ENCODE peak calls at places on chromosomes 12 and 14, in four cellular contexts. One of them, this sample, is unnamed.

GRCh38 chr12:67732857-67733256 is 84.3 kb downstream of the DYRK2 start:
- DNase-seq in CD8-positive, alpha-beta memory T cell: no peak
- DNase-seq in lower lobe of right lung: no peak
- DNase-seq in H9: no peak
- DNase-seq in this sample: no peak

GRCh38 chr14:73660511-73660910 is 15.7 kb downstream of the DNAL1 start:
- DNase-seq in CD8-positive, alpha-beta memory T cell: no peak
- DNase-seq in H9: no peak
- DNase-seq in lower lobe of right lung: no peak
- DNase-seq in this sample: no peak

GRCh38 chr12:49952396-49953055 is 2.0 kb downstream of the AQP2 start:
- DNase-seq in CD8-positive, alpha-beta memory T cell: no peak
- DNase-seq in H9: no peak
- DNase-seq in lower lobe of right lung: no peak
- DNase-seq in this sample: no peak

GRCh38 chr12:2382391-2383155 is 329.8 kb downstream of the CACNA1C start:
- DNase-seq in CD8-positive, alpha-beta memory T cell: no peak
- DNase-seq in lower lobe of right lung: no peak
- DNase-seq in H9: no peak
- DNase-seq in this sample: no peak

GRCh38 chr12:14768823-14769405 is 34.4 kb downstream of the WBP11 start:
- DNase-seq in lower lobe of right lung: no peak
- DNase-seq in CD8-positive, alpha-beta memory T cell: no peak
- DNase-seq in H9: peak; percentile 59
- DNase-seq in this sample: no peak

GRCh38 chr12:124506145-124506831 is 61.1 kb downstream of the NCOR2 start:
- DNase-seq in CD8-positive, alpha-beta memory T cell: no peak
- DNase-seq in H9: peak; percentile 52
- DNase-seq in lower lobe of right lung: peak; percentile 91
- DNase-seq in this sample: peak; percentile 91

GRCh38 chr12:100528044-100528443 is 45.4 kb upstream of the GAS2L3 start:
- DNase-seq in H9: no peak
- DNase-seq in CD8-positive, alpha-beta memory T cell: no peak
- DNase-seq in lower lobe of right lung: no peak
- DNase-seq in this sample: no peak

GRCh38 chr12:64120568-64120967 is 101.5 kb downstream of the KICS2 start:
- DNase-seq in H9: no peak
- DNase-seq in lower lobe of right lung: no peak
- DNase-seq in CD8-positive, alpha-beta memory T cell: no peak
- DNase-seq in this sample: no peak

GRCh38 chr12:55932546-55932919 is 1.6 kb downstream of the DGKA start:
- DNase-seq in lower lobe of right lung: no peak
- DNase-seq in H9: no peak
- DNase-seq in CD8-positive, alpha-beta memory T cell: peak; percentile 56
- DNase-seq in this sample: no peak

GRCh38 chr12:85971800-85972199 is 97.7 kb downstream of the NTS start:
- DNase-seq in CD8-positive, alpha-beta memory T cell: no peak
- DNase-seq in lower lobe of right lung: no peak
- DNase-seq in H9: no peak
- DNase-seq in this sample: no peak

GRCh38 chr14:97456958-97457357 is 659.8 kb downstream of the VRK1 start:
- DNase-seq in CD8-positive, alpha-beta memory T cell: peak; percentile 31
- DNase-seq in H9: no peak
- DNase-seq in lower lobe of right lung: no peak
- DNase-seq in this sample: no peak

GRCh38 chr12:29103539-29103974 is 45.5 kb upstream of the FAR2 start:
- DNase-seq in CD8-positive, alpha-beta memory T cell: peak; percentile 73
- DNase-seq in lower lobe of right lung: no peak
- DNase-seq in H9: no peak
- DNase-seq in this sample: no peak

GRCh38 chr14:96105921-96106441 is 66.8 kb downstream of the C14orf132 start:
- DNase-seq in H9: no peak
- DNase-seq in lower lobe of right lung: no peak
- DNase-seq in CD8-positive, alpha-beta memory T cell: no peak
- DNase-seq in this sample: peak; percentile 81

GRCh38 chr14:105492966-105493871 is 2.2 kb downstream of the TEDC1 start:
- DNase-seq in H9: peak; percentile 25
- DNase-seq in lower lobe of right lung: peak; percentile 46
- DNase-seq in CD8-positive, alpha-beta memory T cell: no peak
- DNase-seq in this sample: peak; percentile 79

GRCh38 chr12:123445388-123446344 is 9.2 kb upstream of the RILPL2 start:
- DNase-seq in lower lobe of right lung: peak; percentile 72
- DNase-seq in H9: no peak
- DNase-seq in CD8-positive, alpha-beta memory T cell: no peak
- DNase-seq in this sample: no peak

GRCh38 chr14:26984318-26985177 is 386.7 kb upstream of the NOVA1 start:
- DNase-seq in lower lobe of right lung: no peak
- DNase-seq in CD8-positive, alpha-beta memory T cell: no peak
- DNase-seq in H9: peak; percentile 62
- DNase-seq in this sample: no peak

GRCh38 chr14:66233571-66233970 is 252.6 kb upstream of the CCDC196 start:
- DNase-seq in CD8-positive, alpha-beta memory T cell: no peak
- DNase-seq in H9: no peak
- DNase-seq in lower lobe of right lung: no peak
- DNase-seq in this sample: no peak

GRCh38 chr14:100143523-100143922 is 15.9 kb downstream of the DEGS2 start:
- DNase-seq in lower lobe of right lung: no peak
- DNase-seq in CD8-positive, alpha-beta memory T cell: no peak
- DNase-seq in H9: no peak
- DNase-seq in this sample: no peak

DNA sequence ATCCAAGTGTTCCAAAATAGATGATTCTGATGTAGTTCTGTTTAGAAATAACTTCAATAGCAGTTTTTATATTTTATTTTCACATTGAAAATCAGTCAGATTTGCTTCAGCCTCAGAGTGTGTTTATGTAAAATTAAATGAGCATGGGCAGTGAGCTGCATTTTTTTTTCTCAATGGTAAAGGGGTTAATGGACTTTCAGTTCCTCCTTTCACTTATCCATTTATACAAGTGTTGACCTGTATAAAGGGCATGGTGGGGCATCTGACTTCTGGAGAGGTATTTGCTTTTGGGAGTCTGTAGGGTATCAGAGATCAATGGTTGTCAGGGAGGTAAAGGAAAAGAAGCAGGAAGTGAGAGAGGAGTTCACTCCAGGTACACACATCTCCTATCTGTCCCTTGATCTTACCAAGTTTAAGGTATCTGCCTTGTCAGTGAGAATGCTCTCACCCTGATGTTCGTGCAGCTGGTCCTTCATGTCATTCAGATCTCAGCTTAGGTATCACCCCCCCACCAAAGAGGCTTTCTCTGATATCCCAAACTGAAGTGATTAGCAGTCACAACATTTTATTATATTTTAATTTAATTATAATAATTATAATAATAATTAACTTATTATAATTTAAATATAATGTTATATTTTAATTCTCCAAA is 181.6 kb upstream of the LMNTD1 start:
- DNase-seq in CD8-positive, alpha-beta memory T cell: no peak
- DNase-seq in H9: no peak
- DNase-seq in lower lobe of right lung: no peak
- DNase-seq in this sample: no peak
- H3K9me3 ChIP-seq in CD8-positive, alpha-beta memory T cell: no peaks in the 10 kb centered on the region
- H3K9me3 ChIP-seq in H9: no peaks in the 10 kb centered on the region
- H3K9me3 ChIP-seq in lower lobe of right lung: no peaks in the 10 kb centered on the region
- H3K9me3 ChIP-seq in this sample: peaks cover 4% of the 10 kb centered on the region

DNA sequence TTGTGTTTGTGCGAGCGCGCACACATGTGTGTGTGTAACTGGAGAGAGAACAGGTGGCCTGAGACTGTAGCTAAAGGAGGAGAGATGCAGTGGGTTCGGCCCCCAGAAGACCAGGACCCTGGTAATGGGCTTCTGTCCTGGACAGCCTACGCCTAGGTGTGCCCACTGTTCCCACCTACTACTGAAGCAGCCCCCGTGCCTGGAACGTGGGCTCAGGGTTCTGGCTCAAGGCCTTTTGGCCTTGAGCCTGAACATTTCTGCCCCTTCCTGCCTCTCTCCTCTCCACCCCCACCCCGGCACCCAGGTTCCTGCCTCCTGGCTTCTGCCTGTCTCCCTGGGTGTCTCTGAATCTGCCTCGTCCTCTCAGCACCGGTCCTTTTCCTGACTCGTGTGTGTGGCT is 1.5 kb upstream of the NXPH4 start:
- DNase-seq in CD8-positive, alpha-beta memory T cell: no peak
- DNase-seq in H9: no peak
- DNase-seq in lower lobe of right lung: no peak
- DNase-seq in this sample: no peak
- H3K27me3 ChIP-seq in CD8-positive, alpha-beta memory T cell: peaks cover 60% of the 10 kb centered on the region
- H3K27me3 ChIP-seq in H9: peaks cover 45% of the 10 kb centered on the region
- H3K27me3 ChIP-seq in lower lobe of right lung: peaks cover 59% of the 10 kb centered on the region
- H3K27me3 ChIP-seq in this sample: no peaks in the 10 kb centered on the region

DNA sequence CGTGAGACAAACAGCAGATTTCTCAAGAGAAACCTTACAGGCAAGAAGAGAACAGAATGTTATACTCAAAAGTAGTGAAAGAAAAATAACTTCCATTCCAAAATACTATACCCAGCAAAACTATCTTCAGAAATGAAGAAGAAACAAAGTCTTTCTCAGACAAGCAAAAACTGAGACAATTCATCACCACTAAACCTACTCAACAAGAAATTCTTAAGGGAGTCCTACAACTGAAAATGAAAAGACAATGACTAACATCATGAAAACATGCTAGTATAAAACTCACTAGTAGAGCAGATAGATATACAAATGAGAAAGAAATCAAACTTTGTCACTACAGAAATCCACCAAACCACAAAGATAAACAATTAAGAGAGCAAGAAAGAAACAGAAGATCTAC is 106.5 kb downstream of the CEP83 start:
- DNase-seq in CD8-positive, alpha-beta memory T cell: no peak
- DNase-seq in lower lobe of right lung: no peak
- DNase-seq in H9: no peak
- DNase-seq in this sample: no peak
- H3K9me3 ChIP-seq in CD8-positive, alpha-beta memory T cell: peaks cover 25% of the 10 kb centered on the region
- H3K9me3 ChIP-seq in lower lobe of right lung: peaks cover 56% of the 10 kb centered on the region
- H3K9me3 ChIP-seq in H9: no peaks in the 10 kb centered on the region
- H3K9me3 ChIP-seq in this sample: peaks cover 6% of the 10 kb centered on the region

GRCh38 chr14:76136476-76137160 is 15.1 kb upstream of the GPATCH2L start:
- DNase-seq in CD8-positive, alpha-beta memory T cell: no peak
- DNase-seq in H9: no peak
- DNase-seq in lower lobe of right lung: no peak
- DNase-seq in this sample: no peak
- H3K27me3 ChIP-seq in CD8-positive, alpha-beta memory T cell: peaks cover 33% of the 10 kb centered on the region
- H3K27me3 ChIP-seq in H9: peaks cover 15% of the 10 kb centered on the region
- H3K27me3 ChIP-seq in lower lobe of right lung: peaks cover 79% of the 10 kb centered on the region
- H3K27me3 ChIP-seq in this sample: peaks cover 1% of the 10 kb centered on the region

DNA sequence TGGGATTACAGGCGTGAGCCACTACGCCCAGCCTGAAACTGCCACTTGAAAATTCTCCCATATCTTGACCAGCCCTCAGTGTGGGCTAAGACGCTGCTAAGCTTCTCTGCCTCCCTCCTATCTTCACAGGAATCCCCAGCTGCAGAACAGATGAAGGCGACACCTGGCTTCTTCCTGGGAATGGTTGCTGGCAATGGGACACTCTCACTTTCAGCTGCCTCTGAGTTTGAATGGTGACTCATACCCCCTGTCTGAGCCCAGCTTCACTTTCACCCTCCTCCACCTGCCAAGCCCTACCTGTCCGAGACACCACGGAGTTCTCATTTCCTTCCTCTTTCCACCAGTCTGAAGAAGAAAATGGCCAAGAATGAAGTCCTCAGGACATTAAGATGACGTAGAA is 18.3 kb upstream of the VASH1 start:
- DNase-seq in CD8-positive, alpha-beta memory T cell: no peak
- DNase-seq in lower lobe of right lung: no peak
- DNase-seq in H9: no peak
- DNase-seq in this sample: no peak
- H3K9me3 ChIP-seq in CD8-positive, alpha-beta memory T cell: no peaks in the 10 kb centered on the region
- H3K9me3 ChIP-seq in lower lobe of right lung: no peaks in the 10 kb centered on the region
- H3K9me3 ChIP-seq in H9: no peaks in the 10 kb centered on the region
- H3K9me3 ChIP-seq in this sample: peaks cover 2% of the 10 kb centered on the region

GRCh38 chr14:57609313-57609712 is 115.7 kb upstream of the CCDC198 start:
- DNase-seq in lower lobe of right lung: no peak
- DNase-seq in H9: no peak
- DNase-seq in CD8-positive, alpha-beta memory T cell: no peak
- DNase-seq in this sample: no peak
- H3K27me3 ChIP-seq in lower lobe of right lung: no peaks in the 10 kb centered on the region
- H3K27me3 ChIP-seq in H9: no peaks in the 10 kb centered on the region
- H3K27me3 ChIP-seq in CD8-positive, alpha-beta memory T cell: no peaks in the 10 kb centered on the region
- H3K27me3 ChIP-seq in this sample: no peaks in the 10 kb centered on the region

GRCh38 chr12:26966842-26967241 is 28.6 kb downstream of the FGFR1OP2 start:
- DNase-seq in lower lobe of right lung: no peak
- DNase-seq in H9: no peak
- DNase-seq in CD8-positive, alpha-beta memory T cell: no peak
- DNase-seq in this sample: no peak

GRCh38 chr12:26970136-26970535 is 31.9 kb downstream of the FGFR1OP2 start:
- DNase-seq in CD8-positive, alpha-beta memory T cell: no peak
- DNase-seq in H9: no peak
- DNase-seq in lower lobe of right lung: no peak
- DNase-seq in this sample: no peak

GRCh38 chr12:26976687-26977086 is 37.5 kb downstream of the TM7SF3 start:
- DNase-seq in lower lobe of right lung: no peak
- DNase-seq in H9: no peak
- DNase-seq in CD8-positive, alpha-beta memory T cell: no peak
- DNase-seq in this sample: no peak

GRCh38 chr12:26971963-26972362 is 33.7 kb downstream of the FGFR1OP2 start:
- DNase-seq in CD8-positive, alpha-beta memory T cell: peak; percentile 68
- DNase-seq in H9: no peak
- DNase-seq in lower lobe of right lung: no peak
- DNase-seq in this sample: no peak
- H3K9me3 ChIP-seq in CD8-positive, alpha-beta memory T cell: no peaks in the 10 kb centered on the region
- H3K9me3 ChIP-seq in H9: no peaks in the 10 kb centered on the region
- H3K9me3 ChIP-seq in lower lobe of right lung: no peaks in the 10 kb centered on the region
- H3K9me3 ChIP-seq in this sample: no peaks in the 10 kb centered on the region

GRCh38 chr12:77540097-77540496 is 290.6 kb upstream of the NAV3 start:
- DNase-seq in H9: no peak
- DNase-seq in CD8-positive, alpha-beta memory T cell: no peak
- DNase-seq in lower lobe of right lung: no peak
- DNase-seq in this sample: no peak
- H3K27me3 ChIP-seq in H9: no peaks in the 10 kb centered on the region
- H3K27me3 ChIP-seq in CD8-positive, alpha-beta memory T cell: no peaks in the 10 kb centered on the region
- H3K27me3 ChIP-seq in lower lobe of right lung: no peaks in the 10 kb centered on the region
- H3K27me3 ChIP-seq in this sample: no peaks in the 10 kb centered on the region

GRCh38 chr12:133180669-133181068 is 626 bp upstream of the ZNF268 start:
- DNase-seq in CD8-positive, alpha-beta memory T cell: no peak
- DNase-seq in lower lobe of right lung: no peak
- DNase-seq in H9: no peak
- DNase-seq in this sample: no peak
- H3K9me3 ChIP-seq in CD8-positive, alpha-beta memory T cell: peaks cover 22% of the 10 kb centered on the region
- H3K9me3 ChIP-seq in lower lobe of right lung: peaks cover 61% of the 10 kb centered on the region
- H3K9me3 ChIP-seq in H9: peaks cover 45% of the 10 kb centered on the region
- H3K9me3 ChIP-seq in this sample: peaks cover 7% of the 10 kb centered on the region

GRCh38 chr12:13215056-13215455 is 18.5 kb downstream of the EMP1 start:
- DNase-seq in H9: no peak
- DNase-seq in CD8-positive, alpha-beta memory T cell: no peak
- DNase-seq in lower lobe of right lung: no peak
- DNase-seq in this sample: no peak
- H3K27me3 ChIP-seq in H9: no peaks in the 10 kb centered on the region
- H3K27me3 ChIP-seq in CD8-positive, alpha-beta memory T cell: no peaks in the 10 kb centered on the region
- H3K27me3 ChIP-seq in lower lobe of right lung: no peaks in the 10 kb centered on the region
- H3K27me3 ChIP-seq in this sample: no peaks in the 10 kb centered on the region